ENCODE peak calls at places on chromosomes 1 and 21, in nine cellular contexts. H is stimulated activated CD4-positive, alpha-beta T cell treated with anti-CD3 and anti-CD28 coated beads, Interleukin-4, amount 100 ng/mL, for 24 hours; F is left ventricle myocardium inferior; G is stimulated activated naive CD4-positive, alpha-beta T cell; V is lower lobe of right lung; O is AG08396; P is NB4; L is naive thymus-derived CD8-positive, alpha-beta T cell; Y is RWPE1. K is an unnamed sample.

GRCh38 chr1:3911981-3912808 is 12.1 kb upstream of the C1orf174 start:
- DNase-seq in H (no peak), F (no peak), G (no peak), V (peak; percentile 37), O (no peak), P (no peak), L (no peak), Y (no peak), K (no peak)

GRCh38 chr21:16279658-16280581 is 550.1 kb downstream of the USP25 start:
- DNase-seq in H (no peak), F (peak; percentile 27), G (no peak), V (no peak), O (peak; percentile 15), P (no peak), L (no peak), Y (no peak), K (peak; percentile 10)

GRCh38 chr1:2590233-2591141 is 3.9 kb downstream of the PRXL2B start:
- DNase-seq in H (no peak), F (no peak), G (no peak), V (peak; percentile 46), O (no peak), P (no peak), L (no peak), Y (no peak), K (no peak)

GRCh38 chr21:32094792-32095191 is 184.1 kb downstream of the MIS18A start:
- DNase-seq in H (no peak), F (no peak), G (no peak), V (no peak), O (peak; percentile 39), P (no peak), L (no peak), Y (no peak), K (no peak)

GRCh38 chr1:9717193-9718005 is 65.9 kb downstream of the PIK3CD start:
- DNase-seq in H (peak; percentile 85), F (peak; percentile 41), G (peak; percentile 84), V (peak; percentile 85), O (no peak), P (peak; percentile 95), L (peak; percentile 68), Y (no peak), K (no peak)

GRCh38 chr1:222071313-222071886 is 329.5 kb upstream of the DUSP10 start:
- DNase-seq in H (no peak), F (no peak), G (no peak), V (no peak), O (no peak), P (no peak), L (no peak), Y (no peak), K (no peak)

GRCh38 chr1:147334292-147334691 is 91.8 kb downstream of the CHD1L start:
- DNase-seq in H (no peak), F (no peak), G (no peak), V (no peak), O (no peak), P (no peak), L (no peak), Y (no peak), K (no peak)

GRCh38 chr1:163875214-163875926 is 553.6 kb downstream of the NUF2 start:
- DNase-seq in H (no peak), F (peak; percentile 26), G (no peak), V (no peak), O (peak; percentile 77), P (no peak), L (no peak), Y (peak; percentile 45), K (peak; percentile 85)

GRCh38 chr1:26037904-26038303 is 8.0 kb downstream of the SLC30A2 start:
- DNase-seq in H (no peak), F (no peak), G (no peak), V (no peak), O (no peak), P (no peak), L (no peak), Y (no peak), K (no peak)

GRCh38 chr1:222286039-222286438 is 261.9 kb downstream of the HHIPL2 start:
- DNase-seq in H (no peak), F (no peak), G (no peak), V (no peak), O (no peak), P (no peak), L (no peak), Y (no peak), K (no peak)

GRCh38 chr1:43569175-43569574 is 38.5 kb downstream of the PTPRF start:
- DNase-seq in H (no peak), F (no peak), G (no peak), V (no peak), O (no peak), P (no peak), L (no peak), Y (no peak), K (no peak)

GRCh38 chr1:89100366-89100765 is 25.5 kb downstream of the GBP2 start:
- DNase-seq in H (no peak), F (no peak), G (no peak), V (no peak), O (no peak), P (no peak), L (no peak), Y (no peak), K (no peak)

GRCh38 chr1:99146129-99146848 is 118.0 kb upstream of the PLPPR4 start:
- DNase-seq in H (no peak), F (no peak), G (no peak), V (no peak), O (no peak), P (no peak), L (no peak), Y (no peak), K (no peak)

GRCh38 chr1:233015965-233016364 is 65.6 kb downstream of the NTPCR start:
- DNase-seq in H (no peak), F (no peak), G (no peak), V (no peak), O (no peak), P (no peak), L (no peak), Y (no peak), K (no peak)

GRCh38 chr1:245067257-245067656 is 87.5 kb upstream of the KIF26B start:
- DNase-seq in H (no peak), F (no peak), G (no peak), V (no peak), O (no peak), P (no peak), L (no peak), Y (no peak), K (no peak)

GRCh38 chr1:53412285-53413174 is 46.7 kb upstream of the DMRTB1 start:
- DNase-seq in H (no peak), F (no peak), G (no peak), V (no peak), O (no peak), P (no peak), L (no peak), Y (no peak), K (no peak)

GRCh38 chr1:221991221-221991620 is 249.3 kb upstream of the DUSP10 start:
- DNase-seq in H (no peak), F (no peak), G (no peak), V (no peak), O (peak; percentile 26), P (no peak), L (no peak), Y (peak; percentile 22), K (peak; percentile 64)

GRCh38 chr1:1082239-1083180 is 8.4 kb upstream of the RNF223 start:
- DNase-seq in H (no peak), F (peak; percentile 13), G (no peak), V (peak; percentile 44), O (no peak), P (no peak), L (peak; percentile 5), Y (no peak), K (no peak)

GRCh38 chr1:15326691-15327530 is 79.9 kb downstream of the FHAD1 start:
- DNase-seq in H (no peak), F (no peak), G (no peak), V (no peak), O (peak; percentile 41), P (no peak), L (no peak), Y (no peak), K (no peak)